ENCODE peak calls at places on chromosomes 13 and 19, in six cellular contexts. One of them, this sample, is unnamed.
A peak's percentile ranks its signal among the peaks of the same experiment; 100 is the strongest.

GRCh38 chr13:39263033-39263432 is 224.8 kb downstream of the NHLRC3 start:
- DNase-seq in transverse colon: peak; percentile 9
- DNase-seq in A549: peak; percentile 17
- DNase-seq in breast epithelium: no peak
- DNase-seq in endodermal cell: peak; percentile 86
- DNase-seq in effector memory CD4-positive, alpha-beta T cell: no peak
- DNase-seq in this sample: no peak

GRCh38 chr19:33514885-33515485 is 6.6 kb downstream of the PEPD start:
- DNase-seq in transverse colon: peak; percentile 49
- DNase-seq in A549: no peak
- DNase-seq in breast epithelium: no peak
- DNase-seq in endodermal cell: no peak
- DNase-seq in effector memory CD4-positive, alpha-beta T cell: no peak
- DNase-seq in this sample: no peak

GRCh38 chr13:67650471-67650870 is 420.3 kb upstream of the PCDH9 start:
- DNase-seq in transverse colon: no peak
- DNase-seq in A549: no peak
- DNase-seq in breast epithelium: no peak
- DNase-seq in endodermal cell: no peak
- DNase-seq in effector memory CD4-positive, alpha-beta T cell: no peak
- DNase-seq in this sample: no peak

GRCh38 chr13:46012404-46012803 is 40.1 kb downstream of the ZC3H13 start:
- DNase-seq in transverse colon: no peak
- DNase-seq in A549: no peak
- DNase-seq in breast epithelium: no peak
- DNase-seq in endodermal cell: no peak
- DNase-seq in effector memory CD4-positive, alpha-beta T cell: no peak
- DNase-seq in this sample: no peak

GRCh38 chr13:36258831-36259230 is 38.8 kb downstream of the CCDC169 start:
- DNase-seq in transverse colon: no peak
- DNase-seq in A549: no peak
- DNase-seq in breast epithelium: no peak
- DNase-seq in endodermal cell: no peak
- DNase-seq in effector memory CD4-positive, alpha-beta T cell: no peak
- DNase-seq in this sample: no peak

GRCh38 chr19:16376649-16377048 is 52.0 kb downstream of the KLF2 start:
- DNase-seq in transverse colon: no peak
- DNase-seq in A549: peak; percentile 20
- DNase-seq in breast epithelium: no peak
- DNase-seq in endodermal cell: peak; percentile 85
- DNase-seq in effector memory CD4-positive, alpha-beta T cell: no peak
- DNase-seq in this sample: no peak

GRCh38 chr13:20702945-20703784 is at the start of gene IL17D:
- DNase-seq in transverse colon: peak; percentile 43
- DNase-seq in A549: no peak
- DNase-seq in breast epithelium: no peak
- DNase-seq in endodermal cell: peak; percentile 79
- DNase-seq in effector memory CD4-positive, alpha-beta T cell: peak; percentile 2
- DNase-seq in this sample: no peak

GRCh38 chr19:39126593-39127187 is 1.1 kb downstream of the PAK4 start:
- DNase-seq in transverse colon: peak; percentile 84
- DNase-seq in A549: peak; percentile 93
- DNase-seq in breast epithelium: no peak
- DNase-seq in endodermal cell: peak; percentile 71
- DNase-seq in effector memory CD4-positive, alpha-beta T cell: no peak
- DNase-seq in this sample: no peak

GRCh38 chr19:50565984-50566903 is 2.0 kb downstream of the LRRC4B start:
- DNase-seq in transverse colon: no peak
- DNase-seq in A549: no peak
- DNase-seq in breast epithelium: no peak
- DNase-seq in endodermal cell: peak; percentile 77
- DNase-seq in effector memory CD4-positive, alpha-beta T cell: no peak
- DNase-seq in this sample: no peak

GRCh38 chr13:33188093-33188882 is 97.3 kb downstream of the STARD13 start:
- DNase-seq in transverse colon: no peak
- DNase-seq in A549: no peak
- DNase-seq in breast epithelium: no peak
- DNase-seq in endodermal cell: no peak
- DNase-seq in effector memory CD4-positive, alpha-beta T cell: no peak
- DNase-seq in this sample: no peak

GRCh38 chr19:31583148-31583547 is 233.9 kb upstream of the TSHZ3 start:
- DNase-seq in transverse colon: no peak
- DNase-seq in A549: no peak
- DNase-seq in breast epithelium: no peak
- DNase-seq in endodermal cell: peak; percentile 3
- DNase-seq in effector memory CD4-positive, alpha-beta T cell: no peak
- DNase-seq in this sample: no peak

GRCh38 chr19:14843587-14843986 is 5.1 kb downstream of the OR7A10 start:
- DNase-seq in transverse colon: no peak
- DNase-seq in A549: no peak
- DNase-seq in breast epithelium: no peak
- DNase-seq in endodermal cell: no peak
- DNase-seq in effector memory CD4-positive, alpha-beta T cell: no peak
- DNase-seq in this sample: no peak

GRCh38 chr19:40070058-40070457 is 14.0 kb upstream of the ZNF780B start:
- DNase-seq in transverse colon: no peak
- DNase-seq in A549: no peak
- DNase-seq in breast epithelium: no peak
- DNase-seq in endodermal cell: no peak
- DNase-seq in effector memory CD4-positive, alpha-beta T cell: no peak
- DNase-seq in this sample: no peak

GRCh38 chr19:42229855-42230331 is 9.8 kb downstream of the ZNF526 start:
- DNase-seq in transverse colon: no peak
- DNase-seq in A549: peak; percentile 65
- DNase-seq in breast epithelium: no peak
- DNase-seq in endodermal cell: no peak
- DNase-seq in effector memory CD4-positive, alpha-beta T cell: no peak
- DNase-seq in this sample: no peak

GRCh38 chr13:106145997-106146864 is 389.2 kb downstream of the EFNB2 start:
- DNase-seq in transverse colon: peak; percentile 75
- DNase-seq in A549: no peak
- DNase-seq in breast epithelium: no peak
- DNase-seq in endodermal cell: peak; percentile 55
- DNase-seq in effector memory CD4-positive, alpha-beta T cell: no peak
- DNase-seq in this sample: no peak

GRCh38 chr13:45368571-45368970 is 27.6 kb upstream of the TPT1 start:
- DNase-seq in transverse colon: no peak
- DNase-seq in A549: no peak
- DNase-seq in breast epithelium: no peak
- DNase-seq in endodermal cell: no peak
- DNase-seq in effector memory CD4-positive, alpha-beta T cell: no peak
- DNase-seq in this sample: no peak

GRCh38 chr19:58033741-58034475 is at the start of gene ZSCAN1:
- DNase-seq in transverse colon: peak; percentile 66
- DNase-seq in A549: no peak
- DNase-seq in breast epithelium: peak; percentile 96
- DNase-seq in endodermal cell: peak; percentile 97
- DNase-seq in effector memory CD4-positive, alpha-beta T cell: no peak
- DNase-seq in this sample: peak; percentile 89

DNA sequence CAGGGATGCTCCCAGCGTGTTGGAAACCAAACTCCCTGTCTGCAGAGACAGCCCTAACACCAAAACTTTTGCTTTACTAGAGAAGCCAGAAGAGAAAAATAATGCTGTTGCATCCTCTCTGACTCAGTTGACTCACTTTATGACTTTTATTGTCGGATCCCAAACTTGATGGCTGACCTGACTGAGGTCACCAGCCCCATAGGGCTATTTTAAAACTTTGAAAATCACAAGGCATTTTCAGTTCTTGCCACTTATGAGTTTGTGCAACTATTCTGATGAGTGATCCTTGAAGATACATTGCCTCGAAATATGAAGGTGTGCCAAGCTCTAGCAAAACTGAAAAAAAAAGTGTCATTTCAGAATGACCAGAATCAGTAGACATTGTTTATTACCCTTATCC is 320.2 kb downstream of the DLEU7 start:
- DNase-seq in transverse colon: no peak
- DNase-seq in A549: no peak
- DNase-seq in breast epithelium: no peak
- DNase-seq in endodermal cell: no peak
- DNase-seq in effector memory CD4-positive, alpha-beta T cell: no peak
- DNase-seq in this sample: no peak
- H3K27ac ChIP-seq in transverse colon: no peak overlapping the region
- H3K27ac ChIP-seq in A549: no peak overlapping the region
- H3K27ac ChIP-seq in breast epithelium: no peak overlapping the region
- H3K27ac ChIP-seq in endodermal cell: no peak overlapping the region
- H3K27ac ChIP-seq in effector memory CD4-positive, alpha-beta T cell: no peak overlapping the region
- H3K27ac ChIP-seq in this sample: no peak overlapping the region

GRCh38 chr19:5686647-5687359 is 3.3 kb upstream of the RPL36 start:
- DNase-seq in transverse colon: peak; percentile 100
- DNase-seq in A549: peak; percentile 93
- DNase-seq in breast epithelium: peak; percentile 99
- DNase-seq in endodermal cell: peak; percentile 100
- DNase-seq in effector memory CD4-positive, alpha-beta T cell: peak; percentile 92
- DNase-seq in this sample: peak; percentile 71

GRCh38 chr19:5683177-5683886 is 2.5 kb downstream of the HSD11B1L start:
- DNase-seq in transverse colon: no peak
- DNase-seq in A549: no peak
- DNase-seq in breast epithelium: no peak
- DNase-seq in endodermal cell: no peak
- DNase-seq in effector memory CD4-positive, alpha-beta T cell: no peak
- DNase-seq in this sample: no peak

GRCh38 chr19:5684694-5685430 is 4.0 kb downstream of the HSD11B1L start:
- DNase-seq in transverse colon: no peak
- DNase-seq in A549: no peak
- DNase-seq in breast epithelium: no peak
- DNase-seq in endodermal cell: peak; percentile 40
- DNase-seq in effector memory CD4-positive, alpha-beta T cell: no peak
- DNase-seq in this sample: no peak

GRCh38 chr19:5687360-5688198 is 2.5 kb upstream of the RPL36 start:
- DNase-seq in transverse colon: no peak
- DNase-seq in A549: no peak
- DNase-seq in breast epithelium: no peak
- DNase-seq in endodermal cell: peak; percentile 48
- DNase-seq in effector memory CD4-positive, alpha-beta T cell: no peak
- DNase-seq in this sample: no peak

GRCh38 chr19:5686326-5686646 is 3.8 kb upstream of the RPL36 start:
- DNase-seq in transverse colon: no peak
- DNase-seq in A549: no peak
- DNase-seq in breast epithelium: no peak
- DNase-seq in endodermal cell: no peak
- DNase-seq in effector memory CD4-positive, alpha-beta T cell: no peak
- DNase-seq in this sample: no peak
- H3K27ac ChIP-seq in transverse colon: peak overlapping the region; percentile 93
- H3K27ac ChIP-seq in A549: peak overlapping the region; percentile 90
- H3K27ac ChIP-seq in breast epithelium: peak overlapping the region; percentile 90
- H3K27ac ChIP-seq in endodermal cell: no peak overlapping the region
- H3K27ac ChIP-seq in effector memory CD4-positive, alpha-beta T cell: peak overlapping the region; percentile 52
- H3K27ac ChIP-seq in this sample: no peak overlapping the region

DNA sequence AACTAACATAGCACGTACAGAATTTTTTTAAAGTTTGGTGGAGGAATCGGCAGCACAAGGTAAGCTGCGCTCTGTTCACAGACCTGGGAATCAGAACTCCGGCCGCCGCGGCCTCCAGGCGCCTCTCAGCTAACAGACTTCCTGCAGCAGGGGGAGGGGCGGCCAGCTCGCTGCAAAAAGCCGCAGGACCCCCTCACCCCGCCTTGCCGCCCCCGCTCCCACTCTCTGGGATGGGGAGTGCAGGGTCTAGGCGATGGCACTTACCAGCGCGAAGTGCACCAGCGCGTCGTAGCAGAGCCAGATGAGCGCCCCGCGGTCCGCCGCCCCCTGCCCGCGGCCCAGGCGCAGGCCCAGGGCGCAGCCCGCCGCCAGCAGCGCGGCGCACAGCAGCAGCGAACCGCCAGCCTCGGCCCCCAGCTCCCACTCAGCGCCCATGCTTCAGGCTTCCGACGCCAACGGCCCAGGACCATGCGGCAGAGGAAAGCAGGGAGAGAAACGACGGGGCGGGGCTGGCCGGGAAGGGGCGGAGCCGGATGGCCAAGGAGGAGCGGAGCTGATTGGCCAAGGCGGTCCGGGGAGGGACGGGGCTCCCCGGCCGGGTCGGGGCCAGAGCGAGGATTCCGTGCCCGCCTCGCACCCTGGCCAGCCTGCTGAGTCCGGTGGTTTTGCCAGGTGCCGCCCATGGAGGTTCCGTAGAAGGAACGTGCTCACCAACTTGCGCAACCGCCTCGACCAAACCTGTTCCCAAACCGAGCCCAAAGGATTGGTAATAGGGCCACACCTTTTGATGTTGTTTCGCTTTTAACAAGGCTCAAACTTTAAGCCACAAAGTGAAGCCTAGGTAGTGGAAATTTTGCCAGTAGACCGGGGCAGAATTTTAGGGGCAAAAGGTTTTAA is at the start of gene EBPL:
- DNase-seq in transverse colon: peak; percentile 96
- DNase-seq in A549: peak; percentile 87
- DNase-seq in breast epithelium: peak; percentile 92
- DNase-seq in endodermal cell: peak; percentile 99
- DNase-seq in effector memory CD4-positive, alpha-beta T cell: peak; percentile 85
- DNase-seq in this sample: peak; percentile 50
- H3K27ac ChIP-seq in transverse colon: peak within 1 kb of the TSS; percentile 86
- H3K27ac ChIP-seq in A549: peak within 1 kb of the TSS; percentile 99
- H3K27ac ChIP-seq in breast epithelium: peak within 1 kb of the TSS; percentile 91
- H3K27ac ChIP-seq in endodermal cell: peak within 1 kb of the TSS; percentile 87
- H3K27ac ChIP-seq in effector memory CD4-positive, alpha-beta T cell: peak within 1 kb of the TSS; percentile 59
- H3K27ac ChIP-seq in this sample: no peak within 1 kb of the TSS

GRCh38 chr19:44703336-44704078 is 4.6 kb downstream of the CEACAM16 start:
- DNase-seq in transverse colon: no peak
- DNase-seq in A549: no peak
- DNase-seq in breast epithelium: no peak
- DNase-seq in endodermal cell: no peak
- DNase-seq in effector memory CD4-positive, alpha-beta T cell: no peak
- DNase-seq in this sample: no peak

GRCh38 chr19:44700547-44700946 is 1.6 kb downstream of the CEACAM16 start:
- DNase-seq in transverse colon: no peak
- DNase-seq in A549: no peak
- DNase-seq in breast epithelium: no peak
- DNase-seq in endodermal cell: no peak
- DNase-seq in effector memory CD4-positive, alpha-beta T cell: no peak
- DNase-seq in this sample: no peak

GRCh38 chr19:44701228-44701627 is 2.3 kb downstream of the CEACAM16 start:
- DNase-seq in transverse colon: no peak
- DNase-seq in A549: no peak
- DNase-seq in breast epithelium: no peak
- DNase-seq in endodermal cell: no peak
- DNase-seq in effector memory CD4-positive, alpha-beta T cell: no peak
- DNase-seq in this sample: no peak

GRCh38 chr19:44704982-44705381 is 6.0 kb downstream of the CEACAM16 start:
- DNase-seq in transverse colon: no peak
- DNase-seq in A549: no peak
- DNase-seq in breast epithelium: no peak
- DNase-seq in endodermal cell: no peak
- DNase-seq in effector memory CD4-positive, alpha-beta T cell: no peak
- DNase-seq in this sample: no peak

DNA sequence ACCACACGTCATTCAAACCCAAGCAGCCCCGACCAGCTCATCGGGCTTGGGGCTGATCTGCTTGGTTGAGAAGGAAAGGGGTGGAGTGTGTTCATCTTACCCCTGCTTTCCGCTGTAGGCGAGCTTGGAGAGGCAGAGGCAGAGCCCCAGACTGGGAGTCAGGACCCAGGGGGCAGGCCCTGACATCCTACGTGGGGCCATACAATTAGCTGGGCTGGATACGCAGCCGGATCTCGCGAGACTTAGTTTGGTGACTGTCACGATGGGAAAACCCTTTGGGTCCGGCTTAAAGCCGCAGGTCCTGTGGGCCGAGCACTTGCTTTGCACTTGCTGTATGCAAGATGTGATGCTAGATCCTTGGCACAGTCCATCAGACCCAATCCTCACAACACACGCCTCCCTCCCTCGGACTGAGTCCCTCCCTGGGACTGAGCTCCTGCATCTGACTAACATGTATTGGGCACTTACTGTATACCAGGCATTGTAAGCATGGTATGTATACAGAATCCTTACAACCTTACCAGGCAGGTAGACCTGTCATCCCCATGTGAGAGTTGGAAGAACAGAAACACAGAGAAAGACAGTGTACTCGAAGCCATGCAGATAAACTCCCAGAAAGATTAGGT is 3.7 kb downstream of the CEACAM16 start:
- DNase-seq in transverse colon: no peak
- DNase-seq in A549: no peak
- DNase-seq in breast epithelium: no peak
- DNase-seq in endodermal cell: no peak
- DNase-seq in effector memory CD4-positive, alpha-beta T cell: no peak
- DNase-seq in this sample: no peak
- H3K27ac ChIP-seq in transverse colon: no peak overlapping the region
- H3K27ac ChIP-seq in A549: peak overlapping the region; percentile 71
- H3K27ac ChIP-seq in breast epithelium: no peak overlapping the region
- H3K27ac ChIP-seq in endodermal cell: no peak overlapping the region
- H3K27ac ChIP-seq in effector memory CD4-positive, alpha-beta T cell: no peak overlapping the region
- H3K27ac ChIP-seq in this sample: no peak overlapping the region

This sample was measured in caudate nucleus.